ENCODE peak calls at places on chromosomes 16 and 17, in eight cellular contexts. E is testis; S is naive thymus-derived CD4-positive, alpha-beta T cell; G is suprapubic skin; T is A549; K is esophagus squamous epithelium; Z is breast epithelium; F is thoracic aorta. B is an unnamed sample.

GRCh38 chr16:49016461-49016860 is 265.2 kb downstream of the CBLN1 start:
- DNase-seq in F (no peak), T (no peak), K (no peak), S (no peak), Z (no peak), G (no peak), E (no peak), B (no peak)

GRCh38 chr17:29747660-29748059 is 124.9 kb upstream of the CORO6 start:
- DNase-seq in F (no peak), G (no peak), E (no peak), Z (no peak), T (no peak), S (no peak), K (no peak), B (no peak)

GRCh38 chr17:61426482-61427304 is 25.5 kb upstream of the TBX4 start:
- DNase-seq in E (no peak), K (no peak), S (no peak), Z (no peak), T (peak), F (no peak), G (no peak), B (no peak)

GRCh38 chr16:4828567-4829320 is 18.3 kb downstream of the GLYR1 start:
- DNase-seq in K (no peak), Z (no peak), G (no peak), S (no peak), E (no peak), T (no peak), F (no peak), B (no peak)

GRCh38 chr17:77817953-77818352 is 140.6 kb upstream of the TNRC6C start:
- DNase-seq in G (no peak), S (no peak), F (no peak), Z (no peak), E (no peak), T (no peak), K (no peak), B (no peak)

GRCh38 chr17:74810699-74811485 is 34.7 kb upstream of the NAT9 start:
- DNase-seq in G (no peak), T (no peak), S (no peak), K (no peak), Z (peak), E (no peak), F (no peak), B (no peak)

GRCh38 chr16:24853169-24853824 is 7.5 kb downstream of the SLC5A11 start:
- DNase-seq in F (no peak), K (no peak), G (no peak), Z (no peak), T (no peak), E (no peak), S (no peak), B (no peak)

GRCh38 chr17:3818786-3819185 is 17.8 kb upstream of the ITGAE start:
- DNase-seq in Z (no peak), G (no peak), F (no peak), K (no peak), E (no peak), S (no peak), T (no peak), B (no peak)

GRCh38 chr17:74780443-74781238 is 4.5 kb upstream of the NAT9 start:
- DNase-seq in S (no peak), G (no peak), K (no peak), E (no peak), Z (no peak), T (peak), F (no peak), B (no peak)

GRCh38 chr16:50254072-50254471 is 12.3 kb upstream of the ADCY7 start:
- DNase-seq in F (no peak), T (no peak), E (no peak), Z (no peak), K (no peak), S (no peak), G (no peak), B (no peak)

GRCh38 chr17:76404256-76404655 is 19.8 kb downstream of the SPHK1 start:
- DNase-seq in G (no peak), F (no peak), S (no peak), Z (no peak), K (no peak), E (no peak), T (no peak), B (no peak)

GRCh38 chr16:51374346-51374745 is 223.3 kb upstream of the SALL1 start:
- DNase-seq in S (no peak), G (no peak), K (no peak), Z (no peak), E (no peak), T (peak), F (no peak), B (no peak)

GRCh38 chr17:15782809-15783208 is 50.7 kb downstream of the TBC1D26 start:
- DNase-seq in Z (peak), G (no peak), E (peak), K (no peak), S (no peak), T (no peak), F (no peak), B (no peak)

GRCh38 chr16:21608647-21609328 is 9.4 kb downstream of the METTL9 start:
- DNase-seq in F (no peak), T (no peak), S (no peak), G (no peak), Z (no peak), K (no peak), E (no peak), B (no peak)

GRCh38 chr16:70808371-70808770 is 7.4 kb upstream of the VAC14 start:
- DNase-seq in E (no peak), Z (no peak), G (no peak), S (no peak), T (no peak), K (no peak), F (no peak), B (no peak)

GRCh38 chr17:50475362-50475761 is 3.3 kb upstream of the RSAD1 start:
- DNase-seq in S (no peak), T (no peak), Z (no peak), G (no peak), K (no peak), F (no peak), E (no peak), B (no peak)

GRCh38 chr17:45149037-45149668 is 878 bp downstream of the HEXIM1 start:
- DNase-seq in K (no peak), Z (peak), S (peak), T (peak), F (no peak), G (peak), E (peak), B (peak)

GRCh38 chr17:8629371-8630226 is 926 bp downstream of the MYH10 start:
- DNase-seq in S (no peak), E (peak), K (no peak), Z (no peak), F (no peak), T (peak), G (no peak), B (no peak)

GRCh38 chr16:4200781-4201137 is 41.1 kb downstream of the SRL start:
- DNase-seq in T (no peak), G (no peak), F (no peak), Z (no peak), E (no peak), K (no peak), S (no peak), B (no peak)

GRCh38 chr17:50636145-50636803 is 1.6 kb downstream of the ABCC3 start:
- DNase-seq in S (no peak), K (no peak), Z (no peak), T (peak), E (no peak), G (no peak), F (no peak), B (no peak)

GRCh38 chr17:63780507-63780906 is 6.5 kb downstream of the DDX42 start:
- DNase-seq in G (no peak), Z (no peak), F (no peak), E (no peak), K (no peak), T (peak), S (no peak), B (no peak)

GRCh38 chr17:10025976-10026785 is 121.1 kb upstream of the RCVRN start:
- DNase-seq in E (no peak), S (no peak), T (no peak), K (no peak), F (no peak), G (no peak), Z (no peak), B (peak)

DNA sequence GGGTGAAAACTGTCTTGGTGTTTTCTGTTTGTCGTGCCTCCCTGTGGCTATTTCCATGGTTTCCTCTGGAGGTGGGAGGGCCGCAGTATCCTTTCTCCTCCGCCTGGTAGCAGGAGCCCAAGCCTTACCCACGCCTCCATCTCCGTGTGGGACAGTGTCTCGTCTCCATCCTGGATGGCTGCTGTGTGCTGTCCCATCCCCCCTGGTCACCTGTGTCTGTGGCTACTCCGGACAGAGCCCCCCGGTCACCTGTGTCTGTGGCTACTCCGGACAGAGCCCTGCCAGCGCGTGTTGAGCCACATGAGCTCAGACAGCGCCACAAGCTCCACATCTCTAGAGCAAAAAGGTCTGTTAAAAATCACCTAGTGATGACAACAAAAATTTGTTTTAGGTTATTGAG is 198.2 kb upstream of the CHMP6 start:
- DNase-seq in Z (no peak), G (peak), S (no peak), E (no peak), F (no peak), T (no peak), K (no peak), B (no peak)
- H3K27ac ChIP-seq in Z (no peak), G (no peak), S (peak), E (no peak), F (no peak), T (peak), K (no peak), B (no peak)

GRCh38 chr17:5042152-5043022 is 7.2 kb upstream of the SLC52A1 start:
- DNase-seq in K (no peak), G (no peak), E (no peak), Z (no peak), S (peak), T (no peak), F (no peak), B (no peak)
- H3K27ac ChIP-seq in K (no peak), G (no peak), E (no peak), Z (no peak), S (peak), T (no peak), F (no peak), B (no peak)

GRCh38 chr17:38450699-38451029 is 22.4 kb downstream of the ARHGAP23 start:
- DNase-seq in Z (no peak), S (no peak), T (no peak), K (no peak), G (no peak), F (no peak), E (no peak), B (no peak)
- H3K27ac ChIP-seq in Z (peak), S (no peak), T (peak), K (peak), G (peak), F (peak), E (no peak), B (peak)

GRCh38 chr16:19113577-19114358 is at the start of gene ITPRIPL2:
- DNase-seq in F (peak), K (no peak), Z (peak), S (no peak), G (peak), E (peak), T (peak), B (no peak)
- H3K27ac ChIP-seq in F (peak), K (peak), Z (peak), S (no peak), G (peak), E (peak), T (peak), B (peak)

B was measured in caudate nucleus.